ENCODE peak calls at places on chromosomes 16 and 17, in seven cellular contexts. H is kidney, V is A549, R is left lung, M is colonic mucosa, B is psoas muscle, Q is OCI-LY7. W is an unnamed sample. For H3K9me3 and H3K4me1, the result is how much of the 10 kb centered on the place peaks cover.

GRCh38 chr16:83248735-83249469 is 558.9 kb upstream of the HSBP1 start:
- DNase-seq in H (no peak), V (no peak), R (no peak), M (no peak), B (no peak), Q (no peak), W (no peak)

GRCh38 chr16:84919267-84919666 is 92.1 kb downstream of the ZDHHC7 start:
- DNase-seq in H (no peak), V (no peak), R (no peak), M (no peak), B (no peak), Q (no peak), W (no peak)

GRCh38 chr16:10756574-10756973 is 12.9 kb downstream of the NUBP1 start:
- DNase-seq in H (no peak), V (no peak), R (no peak), M (no peak), B (no peak), Q (no peak), W (no peak)

GRCh38 chr17:73393381-73393780 is 81.6 kb upstream of the CDC42EP4 start:
- DNase-seq in H (no peak), V (no peak), R (no peak), M (no peak), B (no peak), Q (no peak), W (no peak)

GRCh38 chr16:12543700-12544476 is 259.8 kb downstream of the CPPED1 start:
- DNase-seq in H (no peak), V (no peak), R (no peak), M (no peak), B (no peak), Q (peak), W (no peak)

GRCh38 chr17:63022567-63022966 is 56.5 kb downstream of the TANC2 start:
- DNase-seq in H (no peak), V (no peak), R (no peak), M (no peak), B (no peak), Q (no peak), W (no peak)

GRCh38 chr17:40564883-40565744 is at the start of gene CCR7:
- DNase-seq in H (no peak), V (no peak), R (no peak), M (no peak), B (no peak), Q (peak), W (no peak)

GRCh38 chr17:42409467-42410351 is 13.3 kb downstream of the CAVIN1 start:
- DNase-seq in H (no peak), V (peak), R (peak), M (no peak), B (peak), Q (no peak), W (peak)

GRCh38 chr17:47335101-47335936 is 11.6 kb downstream of the EFCAB13 start:
- DNase-seq in H (no peak), V (no peak), R (no peak), M (no peak), B (no peak), Q (no peak), W (no peak)

GRCh38 chr17:45731459-45731858 is 52.7 kb upstream of the CRHR1 start:
- DNase-seq in H (no peak), V (no peak), R (no peak), M (no peak), B (no peak), Q (no peak), W (no peak)

GRCh38 chr17:45735488-45735887 is 48.6 kb upstream of the CRHR1 start:
- DNase-seq in H (no peak), V (no peak), R (no peak), M (no peak), B (no peak), Q (no peak), W (no peak)

GRCh38 chr17:45733781-45734180 is 50.3 kb upstream of the CRHR1 start:
- DNase-seq in H (no peak), V (no peak), R (no peak), M (no peak), B (no peak), Q (no peak), W (no peak)

GRCh38 chr17:45732926-45733505 is 51.1 kb upstream of the CRHR1 start:
- DNase-seq in H (no peak), V (no peak), R (no peak), M (no peak), B (no peak), Q (no peak), W (no peak)

DNA sequence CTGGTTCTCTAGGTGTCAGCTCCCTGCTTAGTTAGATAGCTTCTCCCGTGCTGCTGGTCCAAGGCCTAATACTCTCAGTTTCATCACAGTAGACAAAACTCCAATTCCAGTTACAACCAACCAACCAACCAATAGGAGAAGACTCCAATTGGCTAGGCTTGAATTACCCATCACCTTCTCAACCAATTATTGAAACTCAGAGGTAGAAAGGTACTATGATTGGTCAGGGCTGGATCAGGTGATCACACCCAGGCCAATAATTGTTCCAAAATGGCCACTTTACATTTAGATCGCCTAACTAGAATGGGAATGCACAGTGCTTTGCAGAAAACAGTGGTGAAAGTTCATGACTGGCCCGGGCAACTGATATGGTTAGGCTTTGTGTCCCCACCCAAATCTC is 49.5 kb upstream of the CRHR1 start:
- DNase-seq in H (no peak), V (no peak), R (no peak), M (no peak), B (no peak), Q (no peak), W (no peak)
- H3K9me3 ChIP-seq in H (under half), V (under half), R (under half), M (under half), B (under half), Q (under half), W (under half)

GRCh38 chr16:58487566-58488351 is 12.2 kb upstream of the NDRG4 start:
- DNase-seq in H (peak), V (peak), R (peak), M (peak), B (peak), Q (peak), W (peak)
- H3K4me3 ChIP-seq in H (no peak), V (no peak), R (no peak), M (no peak), B (peak), Q (peak), W (no peak)

GRCh38 chr17:4770632-4771031 is 1.1 kb upstream of the TM4SF5 start:
- DNase-seq in H (peak), V (no peak), R (no peak), M (no peak), B (no peak), Q (no peak), W (no peak)

GRCh38 chr17:4766705-4767104 is 5.0 kb upstream of the TM4SF5 start:
- DNase-seq in H (peak), V (no peak), R (no peak), M (no peak), B (no peak), Q (no peak), W (no peak)

GRCh38 chr17:4769628-4770027 is 2.1 kb upstream of the TM4SF5 start:
- DNase-seq in H (no peak), V (no peak), R (no peak), M (no peak), B (no peak), Q (peak), W (no peak)

GRCh38 chr17:4766199-4766598 is 5.5 kb upstream of the TM4SF5 start:
- DNase-seq in H (peak), V (no peak), R (peak), M (no peak), B (no peak), Q (no peak), W (no peak)

DNA sequence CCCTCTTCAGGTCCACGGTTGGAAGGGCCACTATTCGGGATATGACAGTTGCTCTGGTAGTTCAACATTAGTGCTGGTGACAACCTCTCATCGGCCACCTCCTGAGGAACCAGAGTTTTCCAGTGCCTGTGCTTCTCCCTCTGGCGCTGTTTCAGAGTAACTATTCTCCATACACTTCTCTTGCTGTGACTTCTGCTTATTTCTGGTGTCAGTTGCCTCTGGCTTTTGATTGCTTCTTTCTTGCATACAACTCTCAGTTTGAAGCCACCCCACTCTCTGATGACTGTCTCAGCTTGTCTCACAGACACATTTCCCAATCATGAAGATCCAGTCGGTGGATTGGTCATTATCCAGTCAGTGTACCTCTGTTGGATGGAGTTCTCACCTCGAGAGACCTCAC is 3.4 kb upstream of the TM4SF5 start:
- DNase-seq in H (peak), V (no peak), R (no peak), M (no peak), B (no peak), Q (no peak), W (no peak)
- H3K4me1 ChIP-seq in H (under half), V (under half), R (under half), M (under half), B (under half), Q (under half), W (under half)

GRCh38 chr17:53659181-53659580 is 163.5 kb upstream of the KIF2B start:
- DNase-seq in H (no peak), V (no peak), R (no peak), M (no peak), B (no peak), Q (no peak), W (no peak)
- H3K9me3 ChIP-seq in H (under half), V (under half), R (under half), M (under half), B (under half), Q (under half), W (under half)

DNA sequence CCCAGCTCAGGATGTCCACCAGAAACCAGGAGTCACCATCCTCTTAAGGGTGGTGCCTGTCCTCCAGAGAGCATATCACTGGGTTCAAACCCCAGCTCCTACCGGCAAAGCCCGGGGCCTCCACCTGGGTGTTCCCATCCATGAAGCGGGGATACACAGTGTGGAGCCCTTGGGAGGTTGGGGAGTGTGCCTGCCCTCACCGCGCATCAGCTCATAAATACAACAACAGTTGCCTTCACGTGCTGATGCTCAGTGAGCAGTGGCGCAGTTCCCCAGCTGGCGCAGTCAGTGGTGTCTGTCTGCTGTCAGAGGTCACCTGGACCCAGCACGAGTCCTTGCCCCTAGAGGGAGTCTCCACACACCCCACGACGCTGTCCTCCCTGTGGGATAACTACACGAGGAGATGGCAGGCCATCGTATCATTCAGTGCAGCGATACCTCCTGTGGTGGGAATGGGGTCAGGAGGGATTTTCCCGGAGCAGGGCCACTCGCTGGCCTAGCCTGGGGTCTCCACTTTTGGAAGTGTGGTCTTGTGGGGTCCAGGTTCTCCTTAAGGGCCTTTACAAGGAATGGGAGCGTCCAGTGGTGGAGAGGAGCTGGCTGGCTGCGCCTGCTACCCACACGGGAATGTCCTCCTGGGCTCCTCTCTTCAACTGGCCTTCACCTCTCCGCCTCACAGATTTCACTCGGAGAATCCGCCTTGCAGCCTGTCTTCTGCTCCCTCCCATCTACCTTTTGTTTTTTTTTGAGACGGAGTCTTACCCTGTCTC is 2.3 kb upstream of the ELOB start:
- DNase-seq in H (no peak), V (no peak), R (peak), M (no peak), B (no peak), Q (no peak), W (peak)
- H3K4me3 ChIP-seq in H (no peak), V (no peak), R (no peak), M (no peak), B (no peak), Q (no peak), W (no peak)

GRCh38 chr17:74758846-74759163 is 10.4 kb downstream of the NHERF1 start:
- DNase-seq in H (peak), V (peak), R (no peak), M (no peak), B (no peak), Q (no peak), W (no peak)
- H3K4me1 ChIP-seq in H (half or more), V (half or more), R (under half), M (under half), B (under half), Q (under half), W (under half)

GRCh38 chr17:29256116-29256515 is 9.5 kb downstream of the CRYBA1 start:
- DNase-seq in H (no peak), V (no peak), R (no peak), M (no peak), B (no peak), Q (no peak), W (no peak)

GRCh38 chr17:29257756-29258155 is 11.1 kb downstream of the CRYBA1 start:
- DNase-seq in H (no peak), V (no peak), R (no peak), M (no peak), B (no peak), Q (no peak), W (no peak)

GRCh38 chr17:29253037-29253436 is 6.4 kb downstream of the CRYBA1 start:
- DNase-seq in H (no peak), V (no peak), R (no peak), M (no peak), B (no peak), Q (no peak), W (no peak)

GRCh38 chr17:29251969-29252866 is 5.6 kb downstream of the CRYBA1 start:
- DNase-seq in H (no peak), V (peak), R (no peak), M (no peak), B (no peak), Q (peak), W (no peak)

DNA sequence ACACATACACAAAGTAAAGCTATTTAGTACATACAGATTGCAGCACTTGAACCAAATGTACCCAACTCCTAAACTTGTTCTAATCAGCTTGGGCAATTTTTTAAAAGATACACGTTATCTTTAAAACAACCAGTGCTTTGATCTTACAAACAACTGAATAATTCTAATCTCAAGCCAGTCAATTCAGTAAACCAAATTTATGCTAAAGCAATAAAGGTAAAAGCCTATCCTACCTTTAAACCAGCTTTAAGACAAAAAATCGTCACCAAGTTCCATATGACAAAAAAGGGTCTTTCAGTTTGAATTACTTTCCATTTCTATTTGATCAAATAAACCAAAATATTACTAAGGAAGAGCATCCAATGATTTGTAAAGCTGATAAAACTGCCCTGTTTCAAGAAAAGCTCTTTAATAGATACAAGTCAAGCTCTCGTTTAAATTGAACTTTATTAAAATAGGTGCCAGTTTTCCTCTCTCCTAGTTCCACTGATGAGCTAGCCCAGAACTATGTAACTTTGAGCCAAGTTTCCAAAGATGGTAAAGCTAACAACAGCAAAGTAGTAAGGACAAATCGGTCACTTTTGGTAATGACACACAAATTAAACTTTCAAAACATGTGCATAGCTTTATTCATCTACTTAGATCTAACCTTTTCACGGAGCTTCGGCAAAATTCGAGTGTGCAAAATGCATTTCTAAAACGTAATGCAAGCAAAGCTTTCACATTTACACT is 10.2 kb downstream of the CRYBA1 start:
- DNase-seq in H (no peak), V (no peak), R (no peak), M (no peak), B (no peak), Q (no peak), W (no peak)
- H3K9me3 ChIP-seq in H (under half), V (under half), R (under half), M (under half), B (under half), Q (under half), W (under half)

DNA sequence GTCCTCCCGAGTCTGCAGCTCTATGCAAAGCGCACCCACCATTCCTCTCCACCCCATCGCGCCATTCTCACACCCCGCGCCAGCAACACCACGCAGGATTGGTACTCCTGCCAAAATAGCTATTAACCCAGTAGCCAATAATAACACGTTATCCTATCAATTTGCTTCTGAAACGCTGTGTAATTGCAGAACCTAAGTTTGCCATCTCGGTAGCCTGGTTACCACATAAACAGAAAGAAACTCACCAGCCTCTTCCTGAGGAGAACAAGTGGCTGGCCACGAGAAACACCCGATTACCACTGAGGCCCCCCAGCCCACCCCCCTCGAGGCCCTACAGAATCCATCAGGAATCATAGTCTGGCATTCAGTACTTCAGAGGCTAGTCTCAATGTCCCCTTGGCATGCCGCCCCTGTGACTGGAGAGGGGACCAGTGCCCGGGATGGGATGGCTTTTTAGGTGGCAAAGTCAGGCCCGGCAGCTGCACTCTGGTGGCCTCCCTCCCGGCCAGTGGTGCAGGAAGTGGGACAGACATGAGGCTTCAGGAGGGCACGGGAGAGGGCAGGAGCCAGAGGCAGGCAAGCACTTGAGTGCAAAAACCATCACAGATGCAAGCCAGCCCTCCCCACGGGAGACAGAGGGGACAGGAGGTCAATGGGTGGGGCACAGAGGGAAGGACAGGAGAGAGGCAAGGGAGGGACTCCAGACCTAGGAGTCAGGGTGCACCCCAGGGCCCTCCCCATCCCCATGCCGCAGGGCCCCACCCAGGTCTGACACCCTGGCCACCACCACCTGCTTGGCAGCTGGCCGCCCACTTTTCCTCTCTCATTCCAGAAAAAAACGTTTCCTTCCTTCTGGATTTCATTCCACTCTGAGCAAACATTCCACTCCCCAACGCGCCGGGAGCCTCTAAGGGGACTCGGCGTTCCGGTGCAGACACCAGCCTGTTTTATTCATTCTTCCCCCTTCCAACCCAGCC is 192.5 kb downstream of the ZNF423 start:
- DNase-seq in H (no peak), V (no peak), R (no peak), M (peak), B (peak), Q (no peak), W (no peak)
- H3K4me3 ChIP-seq in H (no peak), V (no peak), R (no peak), M (no peak), B (peak), Q (no peak), W (no peak)

GRCh38 chr16:69837380-69837779 is 75.2 kb downstream of the WWP2 start:
- DNase-seq in H (no peak), V (no peak), R (no peak), M (no peak), B (no peak), Q (no peak), W (no peak)

GRCh38 chr16:69840975-69841374 is 78.8 kb downstream of the WWP2 start:
- DNase-seq in H (no peak), V (no peak), R (no peak), M (peak), B (no peak), Q (no peak), W (no peak)

GRCh38 chr16:69838417-69838990 is 76.4 kb downstream of the WWP2 start:
- DNase-seq in H (no peak), V (no peak), R (peak), M (peak), B (no peak), Q (no peak), W (no peak)

GRCh38 chr16:69839240-69839688 is 77.1 kb downstream of the WWP2 start:
- DNase-seq in H (no peak), V (no peak), R (no peak), M (peak), B (no peak), Q (no peak), W (no peak)

GRCh38 chr16:69839798-69840409 is 77.8 kb downstream of the WWP2 start:
- DNase-seq in H (peak), V (no peak), R (no peak), M (peak), B (peak), Q (no peak), W (no peak)
- H3K4me1 ChIP-seq in H (under half), V (under half), R (under half), M (under half), B (under half), Q (under half), W (under half)

W was measured in RWPE2.